ENCODE peak calls at places on chromosomes 7 and 10, in five cellular contexts. One of them, this sample, is unnamed.

GRCh38 chr7:115676080-115676479 is 354.5 kb downstream of the TFEC start:
- DNase-seq in OCI-M1: peak
- DNase-seq in A549: no peak
- DNase-seq in MM.1S: no peak
- DNase-seq in activated CD4-positive, alpha-beta T cell treated with anti-CD3 and anti-CD28 coated beads, Interleukin-2, amount 50 U/mL, for 1 hour: no peak
- DNase-seq in this sample: no peak

GRCh38 chr10:93309062-93309461 is 173.1 kb downstream of the MYOF start:
- DNase-seq in activated CD4-positive, alpha-beta T cell treated with anti-CD3 and anti-CD28 coated beads, Interleukin-2, amount 50 U/mL, for 1 hour: no peak
- DNase-seq in MM.1S: no peak
- DNase-seq in OCI-M1: no peak
- DNase-seq in A549: no peak
- DNase-seq in this sample: no peak

GRCh38 chr7:17588730-17589129 is 290.3 kb downstream of the AHR start:
- DNase-seq in OCI-M1: no peak
- DNase-seq in A549: no peak
- DNase-seq in MM.1S: no peak
- DNase-seq in activated CD4-positive, alpha-beta T cell treated with anti-CD3 and anti-CD28 coated beads, Interleukin-2, amount 50 U/mL, for 1 hour: no peak
- DNase-seq in this sample: no peak

GRCh38 chr10:78307576-78307975 is 273.9 kb downstream of the RPS24 start:
- DNase-seq in OCI-M1: no peak
- DNase-seq in activated CD4-positive, alpha-beta T cell treated with anti-CD3 and anti-CD28 coated beads, Interleukin-2, amount 50 U/mL, for 1 hour: no peak
- DNase-seq in A549: no peak
- DNase-seq in MM.1S: no peak
- DNase-seq in this sample: no peak

GRCh38 chr10:100826983-100827818 is 81.8 kb downstream of the PAX2 start:
- DNase-seq in MM.1S: no peak
- DNase-seq in OCI-M1: peak
- DNase-seq in A549: peak
- DNase-seq in activated CD4-positive, alpha-beta T cell treated with anti-CD3 and anti-CD28 coated beads, Interleukin-2, amount 50 U/mL, for 1 hour: peak
- DNase-seq in this sample: no peak

GRCh38 chr10:74434577-74434976 is 283.6 kb downstream of the ADK start:
- DNase-seq in MM.1S: no peak
- DNase-seq in OCI-M1: peak
- DNase-seq in A549: no peak
- DNase-seq in activated CD4-positive, alpha-beta T cell treated with anti-CD3 and anti-CD28 coated beads, Interleukin-2, amount 50 U/mL, for 1 hour: no peak
- DNase-seq in this sample: no peak

GRCh38 chr7:107463139-107464078 is 6.4 kb upstream of the GPR22 start:
- DNase-seq in MM.1S: peak
- DNase-seq in OCI-M1: peak
- DNase-seq in A549: peak
- DNase-seq in activated CD4-positive, alpha-beta T cell treated with anti-CD3 and anti-CD28 coated beads, Interleukin-2, amount 50 U/mL, for 1 hour: peak
- DNase-seq in this sample: peak

GRCh38 chr7:75614390-75614789 is 122.3 kb downstream of the SPDYE5 start:
- DNase-seq in activated CD4-positive, alpha-beta T cell treated with anti-CD3 and anti-CD28 coated beads, Interleukin-2, amount 50 U/mL, for 1 hour: no peak
- DNase-seq in OCI-M1: no peak
- DNase-seq in A549: no peak
- DNase-seq in MM.1S: no peak
- DNase-seq in this sample: no peak

GRCh38 chr7:47254081-47255006 is 327.6 kb downstream of the TNS3 start:
- DNase-seq in A549: peak
- DNase-seq in activated CD4-positive, alpha-beta T cell treated with anti-CD3 and anti-CD28 coated beads, Interleukin-2, amount 50 U/mL, for 1 hour: peak
- DNase-seq in OCI-M1: peak
- DNase-seq in MM.1S: peak
- DNase-seq in this sample: peak

GRCh38 chr7:99997545-99998137 is 17.8 kb upstream of the ZKSCAN1 start:
- DNase-seq in A549: no peak
- DNase-seq in MM.1S: peak
- DNase-seq in activated CD4-positive, alpha-beta T cell treated with anti-CD3 and anti-CD28 coated beads, Interleukin-2, amount 50 U/mL, for 1 hour: peak
- DNase-seq in OCI-M1: peak
- DNase-seq in this sample: no peak

GRCh38 chr10:95964786-95965185 is 57.0 kb downstream of the CC2D2B start:
- DNase-seq in activated CD4-positive, alpha-beta T cell treated with anti-CD3 and anti-CD28 coated beads, Interleukin-2, amount 50 U/mL, for 1 hour: no peak
- DNase-seq in A549: no peak
- DNase-seq in OCI-M1: no peak
- DNase-seq in MM.1S: no peak
- DNase-seq in this sample: no peak

GRCh38 chr7:34133356-34133982 is 228.1 kb downstream of the BMPER start:
- DNase-seq in OCI-M1: no peak
- DNase-seq in MM.1S: no peak
- DNase-seq in activated CD4-positive, alpha-beta T cell treated with anti-CD3 and anti-CD28 coated beads, Interleukin-2, amount 50 U/mL, for 1 hour: no peak
- DNase-seq in A549: peak
- DNase-seq in this sample: no peak

GRCh38 chr10:94115725-94116124 is 122.0 kb downstream of the PLCE1 start:
- DNase-seq in OCI-M1: no peak
- DNase-seq in MM.1S: no peak
- DNase-seq in A549: peak
- DNase-seq in activated CD4-positive, alpha-beta T cell treated with anti-CD3 and anti-CD28 coated beads, Interleukin-2, amount 50 U/mL, for 1 hour: no peak
- DNase-seq in this sample: no peak

GRCh38 chr10:4194231-4194630 is 409.2 kb upstream of the KLF6 start:
- DNase-seq in activated CD4-positive, alpha-beta T cell treated with anti-CD3 and anti-CD28 coated beads, Interleukin-2, amount 50 U/mL, for 1 hour: no peak
- DNase-seq in MM.1S: no peak
- DNase-seq in OCI-M1: no peak
- DNase-seq in A549: no peak
- DNase-seq in this sample: no peak

GRCh38 chr7:142718314-142718713 is 31.0 kb upstream of the PRSS1 start:
- DNase-seq in MM.1S: no peak
- DNase-seq in A549: no peak
- DNase-seq in activated CD4-positive, alpha-beta T cell treated with anti-CD3 and anti-CD28 coated beads, Interleukin-2, amount 50 U/mL, for 1 hour: no peak
- DNase-seq in OCI-M1: no peak
- DNase-seq in this sample: no peak

GRCh38 chr7:30172451-30172850 is 37.7 kb downstream of the MTURN start:
- DNase-seq in MM.1S: no peak
- DNase-seq in OCI-M1: no peak
- DNase-seq in A549: no peak
- DNase-seq in activated CD4-positive, alpha-beta T cell treated with anti-CD3 and anti-CD28 coated beads, Interleukin-2, amount 50 U/mL, for 1 hour: no peak
- DNase-seq in this sample: no peak

GRCh38 chr10:33509231-33509871 is 174.9 kb upstream of the NRP1 start:
- DNase-seq in MM.1S: no peak
- DNase-seq in activated CD4-positive, alpha-beta T cell treated with anti-CD3 and anti-CD28 coated beads, Interleukin-2, amount 50 U/mL, for 1 hour: no peak
- DNase-seq in A549: peak
- DNase-seq in OCI-M1: peak
- DNase-seq in this sample: no peak

GRCh38 chr7:9083837-9084236 is 650.4 kb downstream of the NXPH1 start:
- DNase-seq in OCI-M1: no peak
- DNase-seq in A549: no peak
- DNase-seq in MM.1S: no peak
- DNase-seq in activated CD4-positive, alpha-beta T cell treated with anti-CD3 and anti-CD28 coated beads, Interleukin-2, amount 50 U/mL, for 1 hour: no peak
- DNase-seq in this sample: no peak

This sample was measured in OCI-LY7.